ENCODE peak calls at places on chromosome 21, in nine cellular contexts. Z is COR-L47; Q is mucosa of gallbladder; X is iPS-NIHi11; A is NCI-H2029; W is central memory CD4-positive, alpha-beta T cell; R is stimulated activated CD4-positive, alpha-beta T cell treated with anti-CD3 and anti-CD28 coated beads, Interleukin-4, amount 100 ng/mL, for 24 hours; C is foreskin keratinocyte; E is midbrain. O is an unnamed sample.

GRCh38 chr21:33801424-33802405 is 113.9 kb downstream of the ATP5PO start:
- DNase-seq in Q (no peak), X (peak), C (peak), R (no peak), Z (peak), E (no peak), W (no peak), A (peak), O (peak)

GRCh38 chr21:21247441-21247840 is 249.2 kb downstream of the NCAM2 start:
- DNase-seq in X (no peak), C (no peak), W (no peak), R (no peak), Q (no peak), A (no peak), Z (no peak), E (no peak), O (no peak)

GRCh38 chr21:37987668-37988067 is 71.4 kb upstream of the KCNJ6 start:
- DNase-seq in C (no peak), X (no peak), E (no peak), R (no peak), Q (no peak), W (no peak), A (no peak), Z (no peak), O (no peak)

GRCh38 chr21:43937898-43938309 is 72.9 kb downstream of the AGPAT3 start:
- DNase-seq in C (no peak), A (no peak), R (no peak), Q (no peak), W (no peak), Z (no peak), E (no peak), X (no peak), O (no peak)

GRCh38 chr21:45064618-45065399 is 9.6 kb upstream of the ADARB1 start:
- DNase-seq in W (no peak), Q (no peak), E (no peak), C (no peak), Z (no peak), A (no peak), R (no peak), X (no peak), O (no peak)

GRCh38 chr21:36635991-36636390 is 62.9 kb upstream of the SIM2 start:
- DNase-seq in A (no peak), X (no peak), Q (no peak), W (no peak), E (no peak), R (no peak), Z (no peak), C (no peak), O (no peak)

GRCh38 chr21:21010228-21010627 is 12.0 kb downstream of the NCAM2 start:
- DNase-seq in E (no peak), W (no peak), R (no peak), Q (no peak), X (no peak), A (no peak), C (no peak), Z (no peak), O (no peak)

GRCh38 chr21:44704636-44705001 is 6.8 kb downstream of the TSPEAR start:
- DNase-seq in X (no peak), R (no peak), Z (no peak), W (no peak), Q (no peak), C (no peak), E (no peak), A (no peak), O (peak)

GRCh38 chr21:35309316-35309715 is 260.2 kb upstream of the RUNX1 start:
- DNase-seq in C (no peak), X (no peak), Q (no peak), R (no peak), W (no peak), E (no peak), Z (no peak), A (no peak), O (no peak)

GRCh38 chr21:38910390-38911008 is 104.8 kb downstream of the ETS2 start:
- DNase-seq in W (no peak), Q (no peak), A (peak), Z (no peak), X (no peak), C (peak), R (no peak), E (no peak), O (no peak)

GRCh38 chr21:42221581-42222345 is 2.8 kb downstream of the ABCG1 start:
- DNase-seq in R (no peak), X (no peak), C (no peak), W (no peak), Q (no peak), Z (no peak), A (no peak), E (peak), O (no peak)

GRCh38 chr21:40757366-40757765 is 89.6 kb downstream of the DSCAM start:
- DNase-seq in Q (no peak), W (no peak), E (no peak), Z (no peak), R (no peak), A (no peak), C (no peak), X (no peak), O (no peak)

GRCh38 chr21:33980276-33980916 is 64.8 kb upstream of the ATP5PO start:
- DNase-seq in Z (no peak), A (no peak), X (no peak), Q (no peak), R (no peak), W (no peak), E (no peak), C (no peak), O (no peak)

GRCh38 chr21:34771512-34772028 is 102.8 kb downstream of the CLIC6 start:
- DNase-seq in C (peak), W (no peak), E (no peak), X (no peak), A (no peak), Q (no peak), Z (no peak), R (no peak), O (no peak)